ENCODE peak calls at places on chromosomes 13 and 19, in four cellular contexts. A, B, R and X are unnamed samples.

GRCh38 chr13:45705145-45705695 is 3.1 kb downstream of the CBY2 start:
- DNase-seq in A (no peak), B (no peak), R (no peak), X (no peak)

GRCh38 chr19:37227996-37228395 is 10.0 kb downstream of the ZNF383 start:
- DNase-seq in A (no peak), B (no peak), R (peak), X (peak)

GRCh38 chr19:18741566-18742121 is 49.5 kb downstream of the COMP start:
- DNase-seq in A (peak), B (no peak), R (no peak), X (no peak)

GRCh38 chr19:10335149-10336053 is 2.1 kb upstream of the RAVER1 start:
- DNase-seq in A (no peak), B (no peak), R (no peak), X (no peak)

GRCh38 chr13:80342541-80343371 is 1.8 kb upstream of the SPRY2 start:
- DNase-seq in A (peak), B (peak), R (peak), X (no peak)

GRCh38 chr19:3881272-3882040 is 971 bp downstream of the ATCAY start:
- DNase-seq in A (no peak), B (no peak), R (peak), X (no peak)

GRCh38 chr13:80132741-80133601 is 208.0 kb downstream of the SPRY2 start:
- DNase-seq in A (peak), B (no peak), R (no peak), X (no peak)

GRCh38 chr13:100234524-100235136 is 145.7 kb downstream of the PCCA start:
- DNase-seq in A (peak), B (no peak), R (no peak), X (no peak)

GRCh38 chr13:49627831-49628652 is at the start of gene ARL11:
- DNase-seq in A (no peak), B (peak), R (peak), X (peak)

GRCh38 chr13:80037505-80037888 is 303.4 kb downstream of the SPRY2 start:
- DNase-seq in A (peak), B (no peak), R (no peak), X (no peak)

GRCh38 chr13:113901231-113901630 is 37.4 kb upstream of the GAS6 start:
- DNase-seq in A (no peak), B (no peak), R (no peak), X (no peak)

GRCh38 chr13:21576424-21576823 is 27.5 kb downstream of the MICU2 start:
- DNase-seq in A (peak), B (no peak), R (no peak), X (no peak)

GRCh38 chr19:33868821-33869412 is 72.2 kb downstream of the KCTD15 start:
- DNase-seq in A (no peak), B (no peak), R (peak), X (no peak)

GRCh38 chr19:11106477-11106876 is 17.2 kb downstream of the LDLR start:
- DNase-seq in A (peak), B (no peak), R (no peak), X (no peak)

GRCh38 chr19:54469496-54469934 is 3.6 kb downstream of the CDC42EP5 start:
- DNase-seq in A (no peak), B (no peak), R (no peak), X (no peak)

GRCh38 chr13:77696006-77696862 is 1.3 kb upstream of the SLAIN1 start:
- DNase-seq in A (no peak), B (peak), R (peak), X (no peak)

GRCh38 chr19:1860133-1860775 is 3.1 kb downstream of the KLF16 start:
- DNase-seq in A (peak), B (no peak), R (peak), X (peak)

GRCh38 chr19:31532034-31532433 is 182.8 kb upstream of the TSHZ3 start:
- DNase-seq in A (no peak), B (no peak), R (no peak), X (no peak)

GRCh38 chr19:34556500-34556899 is 74.9 kb downstream of the WTIP start:
- DNase-seq in A (no peak), B (no peak), R (peak), X (peak)

GRCh38 chr19:28898279-28898678 is 314.7 kb downstream of the UQCRFS1 start:
- DNase-seq in A (no peak), B (no peak), R (no peak), X (no peak)

GRCh38 chr19:2289714-2290435 is 7.9 kb upstream of the PEAK3 start:
- DNase-seq in A (no peak), B (peak), R (peak), X (peak)

GRCh38 chr19:46736544-46737274 is 9.1 kb upstream of the FKRP start:
- DNase-seq in A (no peak), B (no peak), R (no peak), X (no peak)